ENCODE peak calls at places on chromosomes 4 and X, in four cellular contexts. F, B, W and L are unnamed samples.

GRCh38 chrX:156004256-156004655 is 6.8 kb downstream of the IL9R start:
- DNase-seq in F (no peak), B (no peak), W (no peak), L (no peak)

GRCh38 chr4:109079731-109080130 is 222.7 kb downstream of the COL25A1 start:
- DNase-seq in F (no peak), B (no peak), W (no peak), L (no peak)

GRCh38 chr4:86098691-86099090 is 261.2 kb downstream of the MAPK10 start:
- DNase-seq in F (no peak), B (no peak), W (no peak), L (no peak)

GRCh38 chr4:69057620-69058409 is 38.5 kb upstream of the UGT2B7 start:
- DNase-seq in F (no peak), B (no peak), W (no peak), L (no peak)

GRCh38 chr4:141307241-141307689 is 86.6 kb downstream of the ZNF330 start:
- DNase-seq in F (peak; percentile 63), B (peak; percentile 29), W (peak; percentile 23), L (peak; percentile 41)

GRCh38 chr4:179605196-179605595 is 2163.0 kb upstream of the AGA start:
- DNase-seq in F (no peak), B (no peak), W (no peak), L (no peak)

GRCh38 chrX:72395252-72395651 is 89.5 kb upstream of the CITED1 start:
- DNase-seq in F (no peak), B (no peak), W (no peak), L (no peak)

GRCh38 chrX:147763131-147763530 is 148.6 kb upstream of the FMR1 start:
- DNase-seq in F (no peak), B (no peak), W (no peak), L (no peak)

GRCh38 chrX:151912221-151912620 is 468 bp upstream of the MAGEA4 start:
- DNase-seq in F (no peak), B (no peak), W (no peak), L (no peak)

GRCh38 chr4:147157860-147158701 is 212.4 kb upstream of the TTC29 start:
- DNase-seq in F (no peak), B (no peak), W (no peak), L (no peak)

GRCh38 chr4:78565971-78566372 is 14.4 kb downstream of the ANXA3 start:
- DNase-seq in F (no peak), B (no peak), W (peak; percentile 64), L (no peak)

GRCh38 chr4:118351851-118352827 is 664 bp downstream of the PRSS12 start:
- DNase-seq in F (no peak), B (no peak), W (no peak), L (no peak)

GRCh38 chrX:66012094-66012534 is 27.8 kb downstream of the VSIG4 start:
- DNase-seq in F (no peak), B (no peak), W (no peak), L (no peak)

GRCh38 chr4:74181225-74181624 is 23.3 kb downstream of the MTHFD2L start:
- DNase-seq in F (no peak), B (no peak), W (no peak), L (no peak)

GRCh38 chr4:1862055-1862911 is 6.3 kb upstream of the LETM1 start:
- DNase-seq in F (no peak), B (no peak), W (no peak), L (no peak)

GRCh38 chrX:135625995-135626394 is 87.4 kb upstream of the CT45A1 start:
- DNase-seq in F (no peak), B (no peak), W (no peak), L (no peak)

GRCh38 chr4:22253431-22253830 is 262.4 kb downstream of the ADGRA3 start:
- DNase-seq in F (no peak), B (no peak), W (no peak), L (no peak)

GRCh38 chr4:9832640-9833039 is 51.2 kb downstream of the DRD5 start:
- DNase-seq in F (no peak), B (no peak), W (no peak), L (no peak)

GRCh38 chr4:4457803-4458550 is 71.1 kb downstream of the NSG1 start:
- DNase-seq in F (no peak), B (peak; percentile 33), W (no peak), L (no peak)

GRCh38 chr4:16785800-16786527 is 112.5 kb downstream of the LDB2 start:
- DNase-seq in F (no peak), B (peak; percentile 52), W (peak; percentile 44), L (no peak)

GRCh38 chrX:40130207-40130606 is 32.4 kb upstream of the BCOR start:
- DNase-seq in F (no peak), B (peak; percentile 19), W (no peak), L (no peak)

GRCh38 chr4:104938624-104939023 is 208.1 kb upstream of the TET2 start:
- DNase-seq in F (no peak), B (no peak), W (no peak), L (no peak)

GRCh38 chr4:165199286-165199685 is 8.1 kb upstream of the KLHL2 start:
- DNase-seq in F (no peak), B (no peak), W (no peak), L (no peak)

GRCh38 chr4:73726000-73726399 is 14.4 kb upstream of the CXCL8 start:
- DNase-seq in F (no peak), B (peak; percentile 74), W (peak; percentile 77), L (no peak)

GRCh38 chr4:146835096-146835495 is 110.6 kb downstream of the TTC29 start:
- DNase-seq in F (no peak), B (no peak), W (no peak), L (no peak)

GRCh38 chrX:71556026-71556425 is 22.2 kb upstream of the GCNA start:
- DNase-seq in F (no peak), B (no peak), W (no peak), L (no peak)

GRCh38 chr4:11543710-11544109 is 115.0 kb upstream of the HS3ST1 start:
- DNase-seq in F (no peak), B (no peak), W (no peak), L (no peak)

GRCh38 chr4:73661646-73662119 is 41.4 kb upstream of the RASSF6 start:
- DNase-seq in F (no peak), B (peak; percentile 96), W (peak; percentile 83), L (no peak)

GRCh38 chr4:109434007-109434792 is 585 bp downstream of the SEC24B start:
- DNase-seq in F (no peak), B (no peak), W (no peak), L (no peak)

GRCh38 chr4:102825261-102826071 is 1.9 kb downstream of the UBE2D3 start:
- DNase-seq in F (no peak), B (no peak), W (peak; percentile 49), L (no peak)

GRCh38 chr4:87843936-87844335 is 11.2 kb downstream of the MEPE start:
- DNase-seq in F (no peak), B (peak; percentile 63), W (peak; percentile 45), L (no peak)

GRCh38 chr4:76562851-76563803 is 128.1 kb downstream of the SHROOM3 start:
- DNase-seq in F (no peak), B (no peak), W (no peak), L (no peak)

GRCh38 chr4:110904435-110905050 is 281.7 kb upstream of the PITX2 start:
- DNase-seq in F (no peak), B (no peak), W (no peak), L (no peak)

GRCh38 chr4:60605651-60606354 is 594.3 kb upstream of the ADGRL3 start:
- DNase-seq in F (no peak), B (no peak), W (peak; percentile 54), L (no peak)

GRCh38 chrX:45134303-45134702 is 66.4 kb downstream of the DIPK2B start:
- DNase-seq in F (no peak), B (no peak), W (no peak), L (no peak)

GRCh38 chrX:154534526-154535322 is 11.9 kb downstream of the G6PD start:
- DNase-seq in F (peak; percentile 82), B (no peak), W (no peak), L (peak; percentile 78)

GRCh38 chrX:135416546-135416945 is 5.2 kb upstream of the SMIM10L2A start:
- DNase-seq in F (no peak), B (no peak), W (no peak), L (no peak)

GRCh38 chrX:118884552-118885138 is 61.0 kb downstream of the ZCCHC12 start:
- DNase-seq in F (no peak), B (no peak), W (no peak), L (no peak)
- H3K4me3 ChIP-seq in F (no peak overlapping the region), B (no peak overlapping the region), W (no peak overlapping the region), L (no peak overlapping the region)

GRCh38 chr4:123851521-123851920 is 454.9 kb downstream of the SPRY1 start:
- DNase-seq in F (no peak), B (no peak), W (no peak), L (no peak)

GRCh38 chr4:123853651-123854050 is 457.1 kb downstream of the SPRY1 start:
- DNase-seq in F (no peak), B (no peak), W (no peak), L (no peak)

GRCh38 chr4:123862812-123863211 is 466.2 kb downstream of the SPRY1 start:
- DNase-seq in F (no peak), B (no peak), W (no peak), L (no peak)

GRCh38 chr4:123858465-123858864 is 461.9 kb downstream of the SPRY1 start:
- DNase-seq in F (no peak), B (no peak), W (no peak), L (no peak)

GRCh38 chr4:123856689-123857545 is 460.3 kb downstream of the SPRY1 start:
- DNase-seq in F (no peak), B (no peak), W (no peak), L (no peak)
- H3K4me3 ChIP-seq in F (no peak overlapping the region), B (no peak overlapping the region), W (no peak overlapping the region), L (no peak overlapping the region)

GRCh38 chr4:3073158-3074077 is 920 bp downstream of the HTT-AS start:
- DNase-seq in F (no peak), B (no peak), W (no peak), L (no peak)
- H3K4me3 ChIP-seq in F (peak overlapping the region; percentile 65), B (peak overlapping the region; percentile 67), W (peak overlapping the region; percentile 75), L (peak overlapping the region; percentile 71)

DNA sequence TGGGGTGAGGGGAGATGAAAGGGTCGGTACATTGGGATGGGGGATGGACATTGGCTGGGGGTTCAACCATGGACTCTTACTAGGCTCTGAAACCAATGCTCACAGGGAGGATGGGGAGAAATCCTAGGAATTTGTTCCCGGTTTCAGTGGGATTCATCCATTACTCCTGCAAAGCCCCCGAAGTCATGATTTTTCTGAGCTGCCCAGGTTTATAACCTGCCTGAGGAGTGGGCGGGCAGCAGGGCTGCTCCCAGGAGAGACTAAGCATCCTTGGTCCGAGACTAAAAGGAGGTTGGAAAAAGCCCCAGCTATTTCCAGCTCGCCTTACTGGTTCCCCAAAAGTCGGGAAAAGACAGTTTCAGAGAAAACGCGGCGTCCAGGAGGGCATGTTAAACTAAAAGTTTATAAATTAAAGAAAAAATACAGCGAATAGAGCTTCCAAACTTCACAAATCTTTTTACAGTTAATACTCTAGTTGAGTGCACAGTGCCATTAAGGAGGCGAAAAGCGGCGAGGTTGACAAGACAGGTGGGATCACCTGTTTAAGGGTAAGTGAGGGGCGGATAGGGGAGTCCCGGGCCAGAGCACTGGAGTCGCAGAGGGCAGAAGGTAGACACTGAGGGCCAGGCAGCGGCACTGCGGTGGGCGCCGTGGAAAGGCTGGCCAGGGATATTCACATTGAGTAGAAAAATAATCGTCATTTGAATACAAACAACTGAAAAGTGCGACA is 3.7 kb downstream of the NKX3-2 start:
- DNase-seq in F (no peak), B (no peak), W (no peak), L (no peak)
- H3K4me3 ChIP-seq in F (no peak overlapping the region), B (no peak overlapping the region), W (no peak overlapping the region), L (no peak overlapping the region)

GRCh38 chr4:23332266-23332665 is 557.6 kb downstream of the PPARGC1A start:
- DNase-seq in F (no peak), B (no peak), W (no peak), L (no peak)

GRCh38 chr4:23333556-23333945 is 556.3 kb downstream of the PPARGC1A start:
- DNase-seq in F (no peak), B (no peak), W (no peak), L (no peak)

GRCh38 chr4:23337292-23337691 is 552.6 kb downstream of the PPARGC1A start:
- DNase-seq in F (no peak), B (no peak), W (no peak), L (no peak)

GRCh38 chr4:23333946-23334878 is 555.6 kb downstream of the PPARGC1A start:
- DNase-seq in F (no peak), B (peak; percentile 37), W (peak; percentile 5), L (peak; percentile 89)
- H3K4me3 ChIP-seq in F (no peak overlapping the region), B (no peak overlapping the region), W (no peak overlapping the region), L (peak overlapping the region; percentile 21)